ENCODE peak calls at places on chromosomes 13 and 19, in eight cellular contexts. One of them, this sample, is unnamed.

GRCh38 chr19:50724522-50725217 is 1.5 kb downstream of the CLEC11A start:
- DNase-seq in fibroblast of lung: peak; percentile 92
- DNase-seq in heart right ventricle: peak; percentile 98
- DNase-seq in dorsolateral prefrontal cortex: peak; percentile 99
- DNase-seq in lower lobe of right lung: peak; percentile 99
- DNase-seq in IMR-90: peak; percentile 99
- DNase-seq in PC-3: peak; percentile 100
- DNase-seq in fibroblast of pulmonary artery: peak; percentile 100
- DNase-seq in this sample: peak; percentile 99

GRCh38 chr19:47351545-47351944 is 2.4 kb downstream of the DHX34 start:
- DNase-seq in fibroblast of lung: peak; percentile 43
- DNase-seq in heart right ventricle: no peak
- DNase-seq in dorsolateral prefrontal cortex: no peak
- DNase-seq in lower lobe of right lung: no peak
- DNase-seq in IMR-90: peak; percentile 27
- DNase-seq in PC-3: peak; percentile 37
- DNase-seq in fibroblast of pulmonary artery: peak; percentile 52
- DNase-seq in this sample: peak; percentile 24

GRCh38 chr19:48466571-48467325 is 2.4 kb upstream of the CYTH2 start:
- DNase-seq in fibroblast of lung: peak; percentile 78
- DNase-seq in heart right ventricle: no peak
- DNase-seq in dorsolateral prefrontal cortex: no peak
- DNase-seq in lower lobe of right lung: no peak
- DNase-seq in IMR-90: peak; percentile 84
- DNase-seq in PC-3: peak; percentile 40
- DNase-seq in fibroblast of pulmonary artery: peak; percentile 53
- DNase-seq in this sample: peak; percentile 39

GRCh38 chr19:43673702-43674629 is 4.0 kb upstream of the PLAUR start:
- DNase-seq in fibroblast of lung: no peak
- DNase-seq in heart right ventricle: no peak
- DNase-seq in dorsolateral prefrontal cortex: no peak
- DNase-seq in lower lobe of right lung: peak; percentile 64
- DNase-seq in IMR-90: no peak
- DNase-seq in PC-3: no peak
- DNase-seq in fibroblast of pulmonary artery: no peak
- DNase-seq in this sample: no peak

GRCh38 chr19:41595890-41596280 is 19.9 kb downstream of the CEACAM21 start:
- DNase-seq in fibroblast of lung: no peak
- DNase-seq in heart right ventricle: no peak
- DNase-seq in dorsolateral prefrontal cortex: no peak
- DNase-seq in lower lobe of right lung: no peak
- DNase-seq in IMR-90: no peak
- DNase-seq in PC-3: no peak
- DNase-seq in fibroblast of pulmonary artery: no peak
- DNase-seq in this sample: no peak

GRCh38 chr13:56988543-56988942 is 152.2 kb upstream of the PRR20A start:
- DNase-seq in fibroblast of lung: no peak
- DNase-seq in heart right ventricle: no peak
- DNase-seq in dorsolateral prefrontal cortex: no peak
- DNase-seq in lower lobe of right lung: no peak
- DNase-seq in IMR-90: no peak
- DNase-seq in PC-3: peak; percentile 14
- DNase-seq in fibroblast of pulmonary artery: peak; percentile 8
- DNase-seq in this sample: no peak

GRCh38 chr13:47639716-47640447 is 361.2 kb downstream of the SUCLA2 start:
- DNase-seq in fibroblast of lung: no peak
- DNase-seq in heart right ventricle: no peak
- DNase-seq in dorsolateral prefrontal cortex: no peak
- DNase-seq in lower lobe of right lung: no peak
- DNase-seq in IMR-90: no peak
- DNase-seq in PC-3: peak; percentile 2
- DNase-seq in fibroblast of pulmonary artery: no peak
- DNase-seq in this sample: no peak

GRCh38 chr13:20955496-20955895 is 53.0 kb upstream of the XPO4 start:
- DNase-seq in fibroblast of lung: no peak
- DNase-seq in heart right ventricle: no peak
- DNase-seq in dorsolateral prefrontal cortex: no peak
- DNase-seq in lower lobe of right lung: no peak
- DNase-seq in IMR-90: no peak
- DNase-seq in PC-3: no peak
- DNase-seq in fibroblast of pulmonary artery: no peak
- DNase-seq in this sample: no peak

GRCh38 chr19:2011169-2011568 is 4.3 kb downstream of the BTBD2 start:
- DNase-seq in fibroblast of lung: no peak
- DNase-seq in heart right ventricle: no peak
- DNase-seq in dorsolateral prefrontal cortex: no peak
- DNase-seq in lower lobe of right lung: no peak
- DNase-seq in IMR-90: no peak
- DNase-seq in PC-3: no peak
- DNase-seq in fibroblast of pulmonary artery: no peak
- DNase-seq in this sample: no peak

GRCh38 chr19:3950871-3951861 is 18.3 kb downstream of the NMRK2 start:
- DNase-seq in fibroblast of lung: no peak
- DNase-seq in heart right ventricle: peak; percentile 76
- DNase-seq in dorsolateral prefrontal cortex: no peak
- DNase-seq in lower lobe of right lung: no peak
- DNase-seq in IMR-90: no peak
- DNase-seq in PC-3: no peak
- DNase-seq in fibroblast of pulmonary artery: no peak
- DNase-seq in this sample: no peak
- H3K4me3 ChIP-seq in fibroblast of lung: no peak overlapping the region
- H3K4me3 ChIP-seq in heart right ventricle: peak overlapping the region; percentile 51
- H3K4me3 ChIP-seq in dorsolateral prefrontal cortex: peak overlapping the region; percentile 20
- H3K4me3 ChIP-seq in lower lobe of right lung: peak overlapping the region; percentile 29
- H3K4me3 ChIP-seq in IMR-90: no peak overlapping the region
- H3K4me3 ChIP-seq in PC-3: no peak overlapping the region
- H3K4me3 ChIP-seq in fibroblast of pulmonary artery: no peak overlapping the region
- H3K4me3 ChIP-seq in this sample: no peak overlapping the region

GRCh38 chr13:19153782-19154450 is 27.7 kb downstream of the TUBA3C start:
- DNase-seq in fibroblast of lung: no peak
- DNase-seq in heart right ventricle: no peak
- DNase-seq in dorsolateral prefrontal cortex: no peak
- DNase-seq in lower lobe of right lung: no peak
- DNase-seq in IMR-90: no peak
- DNase-seq in PC-3: no peak
- DNase-seq in fibroblast of pulmonary artery: no peak
- DNase-seq in this sample: no peak
- TF ChIP-seq CTCF in fibroblast of lung: no peak
- TF ChIP-seq CTCF in heart right ventricle: no peak
- TF ChIP-seq CTCF in dorsolateral prefrontal cortex: no peak
- TF ChIP-seq CTCF in lower lobe of right lung: peak; percentile 22
- TF ChIP-seq CTCF in IMR-90: no peak
- TF ChIP-seq CTCF in PC-3: peak; percentile 29
- TF ChIP-seq CTCF in fibroblast of pulmonary artery: no peak
- TF ChIP-seq CTCF in this sample: no peak

GRCh38 chr19:29812080-29812880 is 489 bp downstream of the CCNE1 start:
- DNase-seq in fibroblast of lung: no peak
- DNase-seq in heart right ventricle: no peak
- DNase-seq in dorsolateral prefrontal cortex: no peak
- DNase-seq in lower lobe of right lung: peak; percentile 51
- DNase-seq in IMR-90: no peak
- DNase-seq in PC-3: no peak
- DNase-seq in fibroblast of pulmonary artery: no peak
- DNase-seq in this sample: no peak

GRCh38 chr19:29811125-29812079 is at the start of gene CCNE1:
- DNase-seq in fibroblast of lung: peak; percentile 75
- DNase-seq in heart right ventricle: peak; percentile 95
- DNase-seq in dorsolateral prefrontal cortex: peak; percentile 88
- DNase-seq in lower lobe of right lung: peak; percentile 95
- DNase-seq in IMR-90: peak; percentile 74
- DNase-seq in PC-3: peak; percentile 77
- DNase-seq in fibroblast of pulmonary artery: peak; percentile 84
- DNase-seq in this sample: peak; percentile 80

GRCh38 chr19:29813665-29814064 is 1.9 kb downstream of the CCNE1 start:
- DNase-seq in fibroblast of lung: no peak
- DNase-seq in heart right ventricle: no peak
- DNase-seq in dorsolateral prefrontal cortex: no peak
- DNase-seq in lower lobe of right lung: no peak
- DNase-seq in IMR-90: no peak
- DNase-seq in PC-3: no peak
- DNase-seq in fibroblast of pulmonary artery: no peak
- DNase-seq in this sample: no peak

GRCh38 chr19:29815231-29815630 is 3.4 kb downstream of the CCNE1 start:
- DNase-seq in fibroblast of lung: no peak
- DNase-seq in heart right ventricle: no peak
- DNase-seq in dorsolateral prefrontal cortex: no peak
- DNase-seq in lower lobe of right lung: peak; percentile 8
- DNase-seq in IMR-90: no peak
- DNase-seq in PC-3: no peak
- DNase-seq in fibroblast of pulmonary artery: no peak
- DNase-seq in this sample: no peak

DNA sequence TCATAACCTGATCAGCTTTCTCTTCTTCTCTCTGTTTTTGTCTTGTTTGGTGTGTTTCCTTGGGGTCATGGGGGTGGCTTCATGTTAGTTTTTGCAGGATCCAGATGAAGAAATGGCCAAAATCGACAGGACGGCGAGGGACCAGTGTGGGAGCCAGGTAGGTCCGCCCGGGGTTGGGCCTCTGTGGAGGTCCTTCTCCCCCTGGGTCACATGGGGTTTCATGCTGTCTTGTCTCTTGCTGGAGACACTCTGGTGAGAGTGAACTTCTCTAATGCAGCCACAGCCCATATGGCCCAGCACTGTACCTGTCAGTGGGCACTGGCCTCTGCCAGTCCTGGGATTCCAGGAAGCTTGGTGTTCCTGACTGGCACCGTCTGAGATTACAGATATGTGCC is 1.1 kb downstream of the CCNE1 start:
- DNase-seq in fibroblast of lung: no peak
- DNase-seq in heart right ventricle: no peak
- DNase-seq in dorsolateral prefrontal cortex: no peak
- DNase-seq in lower lobe of right lung: no peak
- DNase-seq in IMR-90: no peak
- DNase-seq in PC-3: no peak
- DNase-seq in fibroblast of pulmonary artery: no peak
- DNase-seq in this sample: no peak
- H3K4me3 ChIP-seq in fibroblast of lung: peak overlapping the region; percentile 48
- H3K4me3 ChIP-seq in heart right ventricle: peak overlapping the region; percentile 41
- H3K4me3 ChIP-seq in dorsolateral prefrontal cortex: peak overlapping the region; percentile 65
- H3K4me3 ChIP-seq in lower lobe of right lung: peak overlapping the region; percentile 44
- H3K4me3 ChIP-seq in IMR-90: peak overlapping the region; percentile 77
- H3K4me3 ChIP-seq in PC-3: peak overlapping the region; percentile 67
- H3K4me3 ChIP-seq in fibroblast of pulmonary artery: peak overlapping the region; percentile 43
- H3K4me3 ChIP-seq in this sample: peak overlapping the region; percentile 43

GRCh38 chr13:91813255-91813654 is 414.8 kb downstream of the GPC5 start:
- DNase-seq in fibroblast of lung: no peak
- DNase-seq in heart right ventricle: peak; percentile 44
- DNase-seq in dorsolateral prefrontal cortex: no peak
- DNase-seq in lower lobe of right lung: no peak
- DNase-seq in IMR-90: no peak
- DNase-seq in PC-3: no peak
- DNase-seq in fibroblast of pulmonary artery: peak; percentile 3
- DNase-seq in this sample: no peak

DNA sequence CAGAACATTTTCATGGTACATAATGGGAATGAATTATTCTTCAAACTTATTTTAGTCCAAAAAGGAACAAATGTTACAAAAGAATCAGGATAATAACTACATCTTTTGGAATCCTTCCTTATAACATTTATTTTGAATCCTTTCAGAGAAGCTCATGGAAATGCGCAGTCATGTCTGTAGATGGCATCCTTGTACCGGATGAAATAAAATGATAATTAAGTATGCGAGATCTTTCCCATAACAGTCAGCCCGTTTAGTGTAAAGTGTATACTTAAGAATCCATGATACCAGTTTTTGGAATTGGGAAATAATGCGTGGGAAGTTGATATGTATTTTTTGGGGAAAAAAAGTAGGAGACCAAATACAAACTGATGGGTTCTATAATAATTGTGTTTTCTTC is 418.8 kb downstream of the GPC5 start:
- DNase-seq in fibroblast of lung: peak; percentile 30
- DNase-seq in heart right ventricle: no peak
- DNase-seq in dorsolateral prefrontal cortex: no peak
- DNase-seq in lower lobe of right lung: no peak
- DNase-seq in IMR-90: peak; percentile 13
- DNase-seq in PC-3: peak; percentile 44
- DNase-seq in fibroblast of pulmonary artery: peak; percentile 49
- DNase-seq in this sample: no peak
- TF ChIP-seq CTCF in fibroblast of lung: no peak
- TF ChIP-seq CTCF in heart right ventricle: peak; percentile 16
- TF ChIP-seq CTCF in dorsolateral prefrontal cortex: peak; percentile 67
- TF ChIP-seq CTCF in lower lobe of right lung: peak; percentile 19
- TF ChIP-seq CTCF in IMR-90: peak; percentile 33
- TF ChIP-seq CTCF in PC-3: peak; percentile 50
- TF ChIP-seq CTCF in fibroblast of pulmonary artery: peak; percentile 39
- TF ChIP-seq CTCF in this sample: no peak

GRCh38 chr13:40408602-40409001 is 257.8 kb downstream of the FOXO1 start:
- DNase-seq in fibroblast of lung: peak; percentile 67
- DNase-seq in heart right ventricle: no peak
- DNase-seq in dorsolateral prefrontal cortex: no peak
- DNase-seq in lower lobe of right lung: no peak
- DNase-seq in IMR-90: peak; percentile 44
- DNase-seq in PC-3: peak; percentile 87
- DNase-seq in fibroblast of pulmonary artery: peak; percentile 23
- DNase-seq in this sample: peak; percentile 8

GRCh38 chr13:40407567-40407966 is 258.9 kb downstream of the FOXO1 start:
- DNase-seq in fibroblast of lung: no peak
- DNase-seq in heart right ventricle: no peak
- DNase-seq in dorsolateral prefrontal cortex: no peak
- DNase-seq in lower lobe of right lung: no peak
- DNase-seq in IMR-90: no peak
- DNase-seq in PC-3: peak; percentile 59
- DNase-seq in fibroblast of pulmonary artery: no peak
- DNase-seq in this sample: no peak

GRCh38 chr13:40404407-40404806 is 262.0 kb downstream of the FOXO1 start:
- DNase-seq in fibroblast of lung: no peak
- DNase-seq in heart right ventricle: no peak
- DNase-seq in dorsolateral prefrontal cortex: no peak
- DNase-seq in lower lobe of right lung: no peak
- DNase-seq in IMR-90: no peak
- DNase-seq in PC-3: no peak
- DNase-seq in fibroblast of pulmonary artery: no peak
- DNase-seq in this sample: no peak

GRCh38 chr13:40404967-40405716 is 261.3 kb downstream of the FOXO1 start:
- DNase-seq in fibroblast of lung: no peak
- DNase-seq in heart right ventricle: no peak
- DNase-seq in dorsolateral prefrontal cortex: no peak
- DNase-seq in lower lobe of right lung: no peak
- DNase-seq in IMR-90: no peak
- DNase-seq in PC-3: no peak
- DNase-seq in fibroblast of pulmonary artery: no peak
- DNase-seq in this sample: no peak

GRCh38 chr13:40406405-40407138 is 259.9 kb downstream of the FOXO1 start:
- DNase-seq in fibroblast of lung: peak; percentile 85
- DNase-seq in heart right ventricle: no peak
- DNase-seq in dorsolateral prefrontal cortex: no peak
- DNase-seq in lower lobe of right lung: no peak
- DNase-seq in IMR-90: peak; percentile 75
- DNase-seq in PC-3: peak; percentile 79
- DNase-seq in fibroblast of pulmonary artery: peak; percentile 93
- DNase-seq in this sample: peak; percentile 64
- H3K4me3 ChIP-seq in fibroblast of lung: no peak overlapping the region
- H3K4me3 ChIP-seq in heart right ventricle: no peak overlapping the region
- H3K4me3 ChIP-seq in dorsolateral prefrontal cortex: no peak overlapping the region
- H3K4me3 ChIP-seq in lower lobe of right lung: no peak overlapping the region
- H3K4me3 ChIP-seq in IMR-90: no peak overlapping the region
- H3K4me3 ChIP-seq in PC-3: no peak overlapping the region
- H3K4me3 ChIP-seq in fibroblast of pulmonary artery: no peak overlapping the region
- H3K4me3 ChIP-seq in this sample: no peak overlapping the region

This sample was measured in AG10803.